ENCODE peak calls at places on chromosomes 5 and 9, in five cellular contexts. R is effector memory CD4-positive, alpha-beta T cell; G is psoas muscle; I is prostate gland; F is neural progenitor cell. E is an unnamed sample. For H3K4me1, the result is how much of the 10 kb centered on the place peaks cover.

GRCh38 chr9:125959980-125960619 is 212.9 kb downstream of the PBX3 start:
- DNase-seq in R (no peak), G (no peak), I (no peak), F (no peak), E (no peak)

GRCh38 chr5:133709074-133709676 is 96.8 kb upstream of the FSTL4 start:
- DNase-seq in R (no peak), G (no peak), I (no peak), F (no peak), E (no peak)

GRCh38 chr9:91972076-91972626 is 22.1 kb upstream of the ROR2 start:
- DNase-seq in R (no peak), G (no peak), I (no peak), F (no peak), E (no peak)

GRCh38 chr5:178232920-178233429 is 373 bp upstream of the PHYKPL start:
- DNase-seq in R (no peak), G (no peak), I (no peak), F (no peak), E (no peak)

GRCh38 chr5:55823151-55823796 is 27.9 kb upstream of the IL31RA start:
- DNase-seq in R (no peak), G (no peak), I (peak), F (no peak), E (no peak)

GRCh38 chr9:69809304-69809863 is 11.2 kb upstream of the CFAP95 start:
- DNase-seq in R (no peak), G (no peak), I (no peak), F (peak), E (peak)

GRCh38 chr5:154520861-154521453 is 42.9 kb upstream of the HAND1 start:
- DNase-seq in R (no peak), G (no peak), I (no peak), F (peak), E (peak)

GRCh38 chr5:4294878-4295277 is 699.2 kb downstream of the IRX1 start:
- DNase-seq in R (no peak), G (no peak), I (no peak), F (peak), E (no peak)

GRCh38 chr5:67985686-67986387 is 229.7 kb upstream of the PIK3R1 start:
- DNase-seq in R (no peak), G (no peak), I (no peak), F (no peak), E (no peak)

GRCh38 chr9:126956929-126957686 is 42.5 kb downstream of the RALGPS1 start:
- DNase-seq in R (no peak), G (no peak), I (no peak), F (peak), E (peak)

GRCh38 chr5:93736284-93736683 is 5.1 kb downstream of the POU5F2 start:
- DNase-seq in R (no peak), G (no peak), I (no peak), F (no peak), E (no peak)

GRCh38 chr5:36756848-36757247 is 119.7 kb upstream of the NIPBL start:
- DNase-seq in R (no peak), G (no peak), I (no peak), F (no peak), E (no peak)

GRCh38 chr5:11240293-11241190 is 479.5 kb upstream of the DAP start:
- DNase-seq in R (no peak), G (no peak), I (no peak), F (no peak), E (no peak)

GRCh38 chr5:151719228-151719861 is 32.6 kb upstream of the SPARC start:
- DNase-seq in R (no peak), G (peak), I (no peak), F (peak), E (peak)

GRCh38 chr9:8733096-8733954 is 933.7 kb upstream of the DMAC1 start:
- DNase-seq in R (no peak), G (no peak), I (peak), F (peak), E (peak)

GRCh38 chr5:178313316-178313715 is 80.7 kb upstream of the PHYKPL start:
- DNase-seq in R (no peak), G (peak), I (no peak), F (no peak), E (no peak)

GRCh38 chr5:88879724-88880123 is 3.3 kb downstream of the MEF2C start:
- DNase-seq in R (no peak), G (no peak), I (no peak), F (peak), E (no peak)

GRCh38 chr9:114487607-114488300 is 17.5 kb downstream of the WHRN start:
- DNase-seq in R (peak), G (no peak), I (peak), F (peak), E (peak)

GRCh38 chr5:21121213-21121612 is 1133.2 kb upstream of the CDH18 start:
- DNase-seq in R (no peak), G (no peak), I (no peak), F (no peak), E (no peak)

GRCh38 chr5:134975078-134975715 is 7.5 kb downstream of the CATSPER3 start:
- DNase-seq in R (no peak), G (no peak), I (no peak), F (no peak), E (no peak)

GRCh38 chr5:150503386-150503785 is 4.5 kb upstream of the NDST1 start:
- DNase-seq in R (no peak), G (no peak), I (no peak), F (no peak), E (no peak)
- H3K4me1 ChIP-seq in R (under half), G (half or more), I (under half), F (half or more), E (under half)

DNA sequence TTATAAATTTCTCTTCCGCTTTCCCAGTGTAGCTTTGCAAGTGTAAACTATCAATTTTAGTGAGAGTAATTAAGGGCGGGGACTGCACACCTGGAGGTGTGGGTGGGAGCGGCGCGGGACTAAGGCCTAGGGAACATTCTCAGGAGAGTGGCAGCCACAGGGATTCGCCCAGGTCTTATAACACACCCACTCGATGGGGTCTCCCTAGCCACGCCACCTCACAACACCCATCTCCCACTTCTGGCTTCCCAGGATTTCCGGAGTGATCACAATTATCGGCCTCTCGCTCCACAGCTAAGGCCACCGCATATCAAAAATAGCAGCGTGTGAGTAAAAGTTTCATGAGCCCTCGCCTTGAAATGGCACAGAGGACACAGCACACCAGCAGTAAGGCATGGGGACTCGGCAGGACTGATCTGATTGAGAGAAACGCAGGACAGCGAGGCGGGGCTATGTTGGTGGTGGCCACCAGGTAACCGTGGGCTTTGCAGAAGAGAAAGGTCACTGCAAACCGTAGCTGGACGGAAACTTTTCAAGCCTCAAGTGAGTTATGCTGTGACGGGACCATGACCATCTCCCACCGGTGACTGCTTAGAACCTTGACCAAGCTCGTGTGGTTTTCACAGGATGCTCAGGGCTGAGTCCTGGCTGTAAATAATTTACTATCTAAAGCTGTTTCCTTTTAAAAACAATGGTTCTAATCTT is 1.1 kb upstream of the LPAR1 start:
- DNase-seq in R (no peak), G (peak), I (peak), F (peak), E (no peak)
- H3K4me3 ChIP-seq in R (no peak), G (peak), I (no peak), F (peak), E (peak)

GRCh38 chr5:159098285-159099048 is 1.2 kb downstream of the EBF1 start:
- DNase-seq in R (no peak), G (no peak), I (no peak), F (no peak), E (no peak)

GRCh38 chr5:159100022-159100927 is 559 bp upstream of the EBF1 start:
- DNase-seq in R (peak), G (peak), I (peak), F (peak), E (peak)

GRCh38 chr5:159100928-159101646 is 1.4 kb upstream of the EBF1 start:
- DNase-seq in R (no peak), G (no peak), I (no peak), F (no peak), E (peak)

GRCh38 chr5:159097461-159098284 is 2.0 kb downstream of the EBF1 start:
- DNase-seq in R (no peak), G (peak), I (no peak), F (peak), E (peak)

DNA sequence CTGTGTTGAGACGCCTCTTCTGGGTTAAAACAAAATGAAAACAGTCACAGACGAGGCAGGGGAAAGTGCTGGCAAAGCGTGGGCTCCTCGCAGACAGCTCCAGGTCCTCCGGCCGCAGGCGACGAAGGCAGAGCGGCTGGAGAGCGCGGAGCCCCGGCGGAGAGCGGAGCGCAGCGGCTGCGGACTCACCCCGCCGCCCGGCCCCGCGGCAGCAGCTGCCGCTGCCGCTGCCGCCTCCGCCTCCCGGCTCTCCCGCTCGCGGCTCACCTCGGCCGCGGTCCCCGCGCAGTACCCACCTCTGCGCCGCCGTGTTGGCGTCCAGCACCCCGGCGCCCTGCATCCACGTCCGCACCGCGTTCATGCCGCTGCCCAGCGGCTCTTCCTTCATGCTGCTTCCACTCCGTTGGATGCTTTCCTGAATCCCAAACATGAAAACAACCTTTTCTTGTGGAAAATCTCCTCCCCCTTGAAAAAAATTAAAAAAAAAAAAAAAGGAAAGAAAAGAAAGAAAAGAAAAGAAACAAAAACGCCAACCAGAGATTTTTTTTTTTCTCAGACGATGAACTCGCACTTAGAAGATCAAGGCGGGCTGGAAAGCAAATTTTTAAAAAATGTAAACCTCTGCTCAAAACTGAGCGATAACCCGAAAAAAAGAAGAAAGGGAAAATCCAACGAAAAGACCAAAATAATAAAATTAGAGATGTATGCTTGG is 511 bp downstream of the EBF1 start:
- DNase-seq in R (no peak), G (peak), I (no peak), F (peak), E (peak)
- H3K27ac ChIP-seq in R (no peak), G (peak), I (peak), F (no peak), E (peak)

GRCh38 chr9:131116281-131117101 is 8.9 kb upstream of the NUP214 start:
- DNase-seq in R (no peak), G (no peak), I (no peak), F (no peak), E (no peak)
- H3K4me1 ChIP-seq in R (under half), G (under half), I (under half), F (under half), E (under half)

DNA sequence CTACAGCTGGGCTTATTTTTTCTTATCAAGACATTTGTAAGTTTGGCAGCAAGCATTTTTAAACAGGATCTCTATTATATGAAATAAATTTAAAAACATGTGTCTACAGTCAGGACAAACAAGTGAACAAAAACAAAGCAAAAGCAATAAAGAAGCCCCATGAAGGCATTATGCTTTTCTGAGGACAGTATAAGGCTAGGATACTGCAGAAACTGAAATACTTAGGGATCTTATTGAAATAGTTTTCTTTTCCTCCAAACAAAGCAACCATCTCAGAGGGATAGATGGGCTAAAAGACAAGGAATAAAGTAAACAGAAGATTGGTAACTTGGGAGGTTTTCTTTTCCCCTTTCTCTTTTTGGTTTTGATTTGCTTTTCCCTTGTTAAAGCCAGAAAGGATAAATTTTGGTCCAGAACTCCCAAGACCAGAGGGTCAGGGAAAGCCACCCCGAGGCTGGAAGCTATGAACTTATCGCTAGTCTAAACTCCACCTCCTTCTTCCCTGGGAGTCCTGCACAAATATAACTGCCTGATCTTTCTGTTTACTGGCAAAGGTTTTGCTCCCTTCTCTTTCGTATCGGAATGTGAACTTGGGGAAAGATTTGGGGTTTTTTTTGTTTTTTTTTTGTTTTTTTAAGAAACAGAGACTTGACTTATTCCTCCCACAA is 164.0 kb downstream of the GHR start:
- DNase-seq in R (no peak), G (no peak), I (no peak), F (no peak), E (no peak)
- H3K4me3 ChIP-seq in R (no peak), G (peak), I (no peak), F (no peak), E (no peak)

GRCh38 chr5:1118738-1119137 is 6.9 kb upstream of the SLC12A7 start:
- DNase-seq in R (no peak), G (no peak), I (peak), F (no peak), E (peak)

GRCh38 chr5:1116109-1116735 is 4.4 kb upstream of the SLC12A7 start:
- DNase-seq in R (no peak), G (no peak), I (no peak), F (no peak), E (no peak)

GRCh38 chr5:1119312-1119831 is 7.5 kb upstream of the SLC12A7 start:
- DNase-seq in R (no peak), G (no peak), I (no peak), F (no peak), E (no peak)

GRCh38 chr5:1116977-1117376 is 5.1 kb upstream of the SLC12A7 start:
- DNase-seq in R (no peak), G (no peak), I (no peak), F (no peak), E (no peak)

DNA sequence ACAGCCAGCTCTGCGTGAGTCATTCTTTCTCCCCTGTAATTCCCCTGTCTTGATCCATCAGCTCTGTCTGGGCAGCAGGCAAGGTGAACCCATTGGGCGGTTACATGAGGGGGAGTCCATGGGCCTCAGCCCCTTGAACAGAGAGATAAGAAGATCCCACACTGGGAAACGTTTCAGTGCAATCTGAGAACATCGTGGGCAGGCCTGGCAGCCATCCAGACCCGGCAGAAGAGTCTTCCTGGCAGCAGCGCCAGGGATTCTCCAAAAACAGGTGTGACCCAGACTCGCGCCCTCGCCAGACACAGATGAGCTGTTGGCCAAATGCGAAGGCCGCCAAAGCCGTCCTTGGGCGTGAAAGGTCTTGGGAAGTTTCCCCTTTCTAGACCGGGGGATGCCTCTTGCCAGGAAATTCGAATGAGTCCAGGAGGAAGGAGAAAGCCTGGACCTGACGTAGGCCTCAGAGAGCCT is 6.4 kb upstream of the SLC12A7 start:
- DNase-seq in R (no peak), G (peak), I (no peak), F (no peak), E (peak)
- H3K27ac ChIP-seq in R (no peak), G (peak), I (peak), F (no peak), E (peak)

DNA sequence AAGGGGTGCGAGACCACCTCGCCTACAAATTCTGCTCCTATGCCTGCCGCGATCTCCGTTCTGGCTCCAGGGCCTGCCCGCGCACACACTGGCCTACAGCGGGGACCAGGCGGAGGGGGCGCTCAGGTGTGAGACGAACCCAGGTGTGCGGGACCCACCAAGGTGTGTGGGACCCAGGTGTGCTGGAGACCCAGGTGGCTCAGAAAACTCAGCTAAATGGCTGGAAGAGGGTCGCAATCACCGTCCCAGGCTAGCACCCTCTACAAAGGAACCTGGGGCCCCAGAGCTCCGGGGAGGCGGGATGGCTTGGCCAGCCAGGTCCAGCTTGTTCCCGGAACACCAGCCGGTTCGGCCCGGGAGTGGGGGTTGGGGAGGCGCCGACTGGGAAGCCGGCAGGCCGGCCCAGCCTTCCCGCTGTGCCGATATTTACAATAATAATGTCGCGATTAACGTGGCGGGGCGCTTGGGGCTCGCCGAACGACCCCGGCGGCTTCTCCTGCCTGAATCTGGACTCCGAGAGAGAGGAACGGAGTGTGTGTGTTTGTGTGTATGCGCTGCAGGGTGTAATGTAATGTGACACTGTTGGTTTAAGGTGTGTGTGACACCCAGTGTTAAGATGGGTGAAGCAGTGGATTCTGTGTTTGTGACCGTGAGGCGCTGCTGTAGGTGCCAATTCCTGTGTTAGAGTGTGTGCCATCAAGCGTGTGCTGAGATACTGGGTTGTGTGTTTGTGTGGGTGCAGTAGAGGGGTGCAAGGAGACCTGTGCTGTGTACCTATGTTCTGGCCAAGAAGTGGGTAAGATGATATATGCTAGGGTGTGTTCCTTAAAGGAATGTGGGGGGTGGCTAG is 1.4 kb downstream of the PCDH1 start:
- DNase-seq in R (no peak), G (no peak), I (peak), F (peak), E (no peak)
- H3K4me1 ChIP-seq in R (under half), G (under half), I (under half), F (half or more), E (under half)

GRCh38 chr5:39080168-39080567 is 6.0 kb upstream of the RICTOR start:
- DNase-seq in R (no peak), G (no peak), I (no peak), F (no peak), E (no peak)
- H3K4me3 ChIP-seq in R (no peak), G (no peak), I (no peak), F (no peak), E (no peak)

GRCh38 chr5:150144876-150145275 is 10.8 kb downstream of the PDGFRB start:
- DNase-seq in R (no peak), G (no peak), I (no peak), F (no peak), E (no peak)

GRCh38 chr5:150144211-150144801 is 11.3 kb downstream of the PDGFRB start:
- DNase-seq in R (no peak), G (peak), I (no peak), F (no peak), E (peak)

GRCh38 chr5:150142189-150142788 is 13.4 kb downstream of the PDGFRB start:
- DNase-seq in R (no peak), G (no peak), I (no peak), F (no peak), E (no peak)

GRCh38 chr5:150142800-150143724 is 12.6 kb downstream of the PDGFRB start:
- DNase-seq in R (no peak), G (peak), I (no peak), F (no peak), E (peak)

GRCh38 chr5:150143725-150144058 is 12.0 kb downstream of the PDGFRB start:
- DNase-seq in R (no peak), G (no peak), I (no peak), F (no peak), E (no peak)
- H3K27ac ChIP-seq in R (no peak), G (peak), I (peak), F (no peak), E (peak)

GRCh38 chr5:131382407-131383395 is 118.8 kb downstream of the CDC42SE2 start:
- DNase-seq in R (no peak), G (no peak), I (no peak), F (peak), E (peak)
- H3K4me1 ChIP-seq in R (half or more), G (under half), I (under half), F (under half), E (under half)

E was measured in SJCRH30.